ENCODE peak calls at places on chromosomes 3 and 15, in five cellular contexts. L is fibroblast of pulmonary artery, P is left lung, K is A549, M is HFF-Myc. D is an unnamed sample.

GRCh38 chr3:54654776-54655175 is 273.1 kb downstream of the LRTM1 start:
- DNase-seq in L (no peak), K (no peak), M (no peak), P (no peak), D (no peak)

GRCh38 chr3:105430460-105430859 is 63.8 kb downstream of the ALCAM start:
- DNase-seq in L (no peak), K (no peak), M (no peak), P (no peak), D (no peak)

GRCh38 chr3:122843604-122844003 is 48.7 kb downstream of the SLC49A4 start:
- DNase-seq in L (no peak), M (no peak), K (no peak), P (no peak), D (no peak)

GRCh38 chr15:27244047-27244446 is 273.1 kb downstream of the GABRG3 start:
- DNase-seq in L (no peak), K (no peak), M (no peak), P (no peak), D (peak)

GRCh38 chr15:77019476-77020331 is 24.8 kb downstream of the PSTPIP1 start:
- DNase-seq in L (peak), K (no peak), M (no peak), P (peak), D (no peak)

GRCh38 chr3:32961189-32961715 is 9.8 kb downstream of the CCR4 start:
- DNase-seq in P (no peak), K (no peak), M (no peak), L (no peak), D (no peak)

GRCh38 chr3:151327571-151328198 is 1.7 kb downstream of the P2RY13 start:
- DNase-seq in L (peak), P (no peak), K (peak), M (no peak), D (peak)

GRCh38 chr15:34241376-34242350 is 16.8 kb downstream of the EMC4 start:
- DNase-seq in M (no peak), P (no peak), L (peak), K (peak), D (peak)

GRCh38 chr3:161100994-161101393 is 4.2 kb downstream of the B3GALNT1 start:
- DNase-seq in M (no peak), L (no peak), P (no peak), K (no peak), D (no peak)

GRCh38 chr15:95869920-95870319 is 460.6 kb upstream of the NR2F2 start:
- DNase-seq in L (no peak), K (no peak), M (no peak), P (no peak), D (peak)

GRCh38 chr3:90132220-90132619 is 1024.8 kb downstream of the EPHA3 start:
- DNase-seq in L (no peak), P (no peak), M (no peak), K (no peak), D (no peak)

GRCh38 chr15:73367624-73368300 is 996 bp downstream of the HCN4 start:
- DNase-seq in M (no peak), L (no peak), P (no peak), K (peak), D (no peak)

GRCh38 chr15:73369073-73369694 is 426 bp upstream of the HCN4 start:
- DNase-seq in P (no peak), K (no peak), M (no peak), L (no peak), D (no peak)

GRCh38 chr15:73368301-73369072 is at the start of gene HCN4:
- DNase-seq in L (no peak), M (no peak), P (no peak), K (peak), D (no peak)

GRCh38 chr15:73364070-73364469 is 4.7 kb downstream of the HCN4 start:
- DNase-seq in P (no peak), M (no peak), K (no peak), L (no peak), D (no peak)

GRCh38 chr15:73366766-73367623 is 1.8 kb downstream of the HCN4 start:
- DNase-seq in P (no peak), L (no peak), M (no peak), K (no peak), D (no peak)
- H3K4me3 ChIP-seq in P (no peak), L (no peak), M (no peak), K (peak), D (no peak)

GRCh38 chr15:101193781-101194180 is 58.1 kb downstream of the CHSY1 start:
- DNase-seq in M (no peak), L (no peak), P (no peak), K (no peak), D (no peak)
- H3K4me3 ChIP-seq in M (no peak), L (no peak), P (no peak), K (no peak), D (no peak)

GRCh38 chr15:60905587-60905986 is 323.5 kb downstream of the RORA start:
- DNase-seq in P (no peak), M (no peak), K (no peak), L (no peak), D (no peak)
- H3K4me3 ChIP-seq in P (no peak), M (no peak), K (no peak), L (no peak), D (no peak)

DNA sequence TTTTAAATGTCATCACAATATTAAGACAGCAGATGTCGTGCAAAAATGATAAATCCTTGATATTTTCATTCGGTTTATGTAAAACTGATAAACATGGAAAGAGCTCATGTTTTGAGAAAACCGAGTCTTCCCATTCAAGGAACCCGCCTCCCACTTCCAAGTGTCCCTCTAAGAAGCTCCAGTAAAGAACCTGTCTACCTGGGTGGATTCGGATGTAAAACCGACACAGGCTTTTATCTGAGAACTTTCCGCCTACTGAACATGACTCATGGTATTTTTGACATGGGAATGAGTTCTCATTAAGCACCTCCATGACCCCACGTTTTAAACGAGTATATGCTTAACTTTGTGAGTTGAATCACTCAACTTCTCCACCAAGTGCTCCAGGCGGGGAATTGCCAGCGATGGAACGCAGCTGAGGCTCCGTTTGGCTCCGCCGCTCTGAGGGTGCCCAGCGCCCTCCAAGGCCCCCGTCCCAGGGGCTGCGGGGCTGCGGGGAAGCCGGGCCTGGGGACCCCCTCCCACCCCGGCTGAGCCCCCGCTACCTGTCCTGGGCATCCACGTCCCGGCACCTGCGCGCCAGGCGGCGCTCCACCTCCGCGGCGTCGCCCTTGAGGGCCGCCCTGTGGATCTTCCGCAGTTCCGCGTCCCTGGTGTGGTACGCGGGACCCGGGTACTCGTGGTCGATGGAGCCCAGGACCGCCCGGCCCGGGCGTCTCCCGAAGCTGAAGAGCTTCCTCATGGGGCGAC is 119.9 kb downstream of the LMLN start:
- DNase-seq in M (no peak), K (no peak), L (peak), P (peak), D (peak)
- H3K4me3 ChIP-seq in M (peak), K (peak), L (peak), P (peak), D (peak)

GRCh38 chr3:150061288-150062018 is 90.8 kb upstream of the PFN2 start:
- DNase-seq in L (no peak), P (no peak), M (no peak), K (no peak), D (no peak)
- H3K4me3 ChIP-seq in L (no peak), P (no peak), M (no peak), K (no peak), D (no peak)

GRCh38 chr3:189049458-189050231 is 122.1 kb upstream of the TPRG1 start:
- DNase-seq in L (no peak), P (no peak), M (no peak), K (no peak), D (no peak)
- H3K4me3 ChIP-seq in L (no peak), P (no peak), M (no peak), K (no peak), D (no peak)

GRCh38 chr3:128484404-128485282 is 8.4 kb downstream of the GATA2 start:
- DNase-seq in M (no peak), L (no peak), K (no peak), P (peak), D (no peak)
- H3K4me3 ChIP-seq in M (peak), L (peak), K (no peak), P (peak), D (no peak)

D was measured in Jurkat, Clone E6-1.